ENCODE peak calls at places on chromosome 1, in seven cellular contexts. K is astrocyte; M is EH; S is NCI-H1092 treated with DMSO at 0.1 percent for 48 hours; J is OCI-M1; O is M059J; I is stimulated activated CD4-positive, alpha-beta T cell treated with anti-CD3 and anti-CD28 coated beads, Interleukin-1b, Interleukin-23, amount 100 ng/mL, for 4 hours. X is an unnamed sample.

GRCh38 chr1:155226188-155226909 is 17.9 kb downstream of the MTX1 start:
- DNase-seq in O (peak), J (peak), M (peak), S (peak), I (peak), K (peak), X (no peak)

GRCh38 chr1:45340816-45341215 is 576 bp upstream of the MUTYH start:
- DNase-seq in O (peak), S (no peak), J (peak), M (peak), I (no peak), K (no peak), X (no peak)

GRCh38 chr1:1334835-1335234 is 3.8 kb downstream of the TAS1R3 start:
- DNase-seq in K (no peak), J (no peak), O (no peak), S (no peak), M (no peak), I (no peak), X (no peak)

GRCh38 chr1:197917553-197917812 is 311 bp downstream of the LHX9 start:
- DNase-seq in S (no peak), J (no peak), O (no peak), K (no peak), I (no peak), M (no peak), X (no peak)

GRCh38 chr1:160777486-160778089 is 18.4 kb upstream of the LY9 start:
- DNase-seq in K (no peak), I (peak), O (peak), M (peak), S (peak), J (peak), X (no peak)

GRCh38 chr1:164602480-164603093 is 43.6 kb downstream of the PBX1 start:
- DNase-seq in K (peak), J (no peak), S (peak), I (no peak), M (peak), O (peak), X (no peak)

GRCh38 chr1:63713627-63714481 is 60.0 kb upstream of the ROR1 start:
- DNase-seq in S (no peak), I (no peak), M (peak), K (peak), J (no peak), O (peak), X (no peak)

GRCh38 chr1:55428236-55428635 is 213.1 kb upstream of the USP24 start:
- DNase-seq in I (no peak), M (no peak), O (no peak), K (no peak), S (no peak), J (no peak), X (no peak)

GRCh38 chr1:6785318-6785712 is at the start of gene CAMTA1:
- DNase-seq in O (no peak), S (no peak), M (no peak), I (peak), J (no peak), K (no peak), X (no peak)

GRCh38 chr1:30899577-30900389 is 8.8 kb downstream of the SDC3 start:
- DNase-seq in O (no peak), M (no peak), J (no peak), I (no peak), S (no peak), K (no peak), X (no peak)

GRCh38 chr1:162908780-162909179 is 47.8 kb upstream of the CCDC190 start:
- DNase-seq in S (no peak), J (no peak), O (peak), K (peak), I (no peak), M (peak), X (no peak)

GRCh38 chr1:1799716-1800115 is 21.4 kb upstream of the NADK start:
- DNase-seq in I (no peak), O (no peak), K (no peak), J (no peak), S (no peak), M (no peak), X (no peak)

GRCh38 chr1:39672551-39672947 is 642 bp upstream of the NT5C1A start:
- DNase-seq in J (peak), K (no peak), O (no peak), M (no peak), S (no peak), I (no peak), X (no peak)

GRCh38 chr1:185156321-185156853 is 366 bp downstream of the TRMT1L start:
- DNase-seq in J (peak), S (peak), O (peak), M (no peak), K (peak), I (peak), X (no peak)

GRCh38 chr1:42860339-42861013 is 14.1 kb downstream of the ZNF691 start:
- DNase-seq in K (no peak), M (no peak), J (no peak), S (no peak), O (no peak), I (no peak), X (no peak)